ENCODE peak calls at places on chromosomes 4 and X, in seven cellular contexts. J is K562, M is HL-60, P is GM23338, T is HCT116, O is GM12878, C is HepG2. W is an unnamed sample.

GRCh38 chrX:118751950-118752783 is 24.8 kb downstream of the IL13RA1 start:
- DNase-seq in C (no peak), P (no peak), J (no peak), M (peak; percentile 88), T (no peak), O (peak; percentile 36), W (no peak)

GRCh38 chr4:8236920-8237195 is 32.7 kb upstream of the HTRA3 start:
- DNase-seq in C (no peak), P (no peak), T (no peak), M (no peak), O (no peak), J (no peak), W (no peak)

GRCh38 chrX:85379174-85379907 is at the start of gene POF1B:
- DNase-seq in M (no peak), P (peak; percentile 1), T (no peak), J (no peak), O (peak; percentile 23), C (no peak), W (no peak)

GRCh38 chr4:121728798-121729226 is 32.0 kb upstream of the ANXA5 start:
- DNase-seq in J (no peak), T (no peak), O (no peak), M (no peak), C (no peak), P (no peak), W (no peak)

GRCh38 chr4:180618396-180618795 is 1624.8 kb upstream of the TENM3 start:
- DNase-seq in J (no peak), O (no peak), T (no peak), P (no peak), M (no peak), C (no peak), W (no peak)

GRCh38 chr4:3204021-3204431 is 44.9 kb upstream of the MSANTD1 start:
- DNase-seq in M (no peak), T (no peak), O (no peak), C (peak; percentile 33), J (no peak), P (no peak), W (no peak)

GRCh38 chr4:96524311-96524875 is 684.5 kb downstream of the PDHA2 start:
- DNase-seq in T (no peak), C (no peak), M (no peak), O (no peak), J (peak; percentile 9), P (no peak), W (no peak)

GRCh38 chr4:143692241-143692640 is 8.2 kb downstream of the FREM3 start:
- DNase-seq in P (no peak), C (no peak), O (no peak), M (no peak), T (no peak), J (no peak), W (no peak)

GRCh38 chrX:4668802-4669536 is 955.5 kb upstream of the PRKX start:
- DNase-seq in P (no peak), O (no peak), J (no peak), M (no peak), C (no peak), T (no peak), W (no peak)

GRCh38 chrX:21943460-21944135 is 3.1 kb downstream of the SMS start:
- DNase-seq in O (no peak), T (peak; percentile 64), C (no peak), J (no peak), M (no peak), P (no peak), W (peak; percentile 61)

GRCh38 chrX:15894724-15895123 is 40.1 kb upstream of the AP1S2 start:
- DNase-seq in T (no peak), M (no peak), O (no peak), J (no peak), C (no peak), P (no peak), W (no peak)

GRCh38 chrX:110847334-110847733 is 51.7 kb upstream of the CHRDL1 start:
- DNase-seq in M (peak; percentile 21), J (peak; percentile 67), T (peak; percentile 37), P (peak; percentile 68), C (peak; percentile 32), O (peak; percentile 23), W (peak; percentile 28)

GRCh38 chrX:16712825-16713155 is 321 bp upstream of the CTPS2 start:
- DNase-seq in C (no peak), O (no peak), M (no peak), J (no peak), P (peak; percentile 43), T (no peak), W (no peak)

GRCh38 chr4:7547368-7548040 is 112.8 kb upstream of the PSAPL1 start:
- DNase-seq in T (no peak), O (no peak), P (no peak), M (no peak), C (no peak), J (no peak), W (no peak)

GRCh38 chr4:154018659-154019058 is 229.8 kb upstream of the SFRP2 start:
- DNase-seq in C (no peak), T (no peak), O (no peak), J (peak; percentile 2), P (peak; percentile 80), M (no peak), W (no peak)

GRCh38 chr4:87219648-87220093 is 747 bp downstream of the KLHL8 start:
- DNase-seq in C (peak; percentile 11), M (peak; percentile 70), T (no peak), J (peak; percentile 66), O (no peak), P (peak; percentile 60), W (no peak)

GRCh38 chr4:25843340-25844097 is 19.3 kb downstream of the SEL1L3 start:
- DNase-seq in O (no peak), P (no peak), M (no peak), J (peak; percentile 30), C (no peak), T (no peak), W (no peak)

GRCh38 chr4:149933883-149934282 is 118.2 kb upstream of the IQCM start:
- DNase-seq in M (no peak), J (no peak), C (no peak), P (no peak), O (no peak), T (no peak), W (no peak)

GRCh38 chrX:103730147-103730546 is 19.4 kb downstream of the TMEM31 start:
- DNase-seq in C (no peak), P (no peak), O (no peak), T (no peak), J (no peak), M (no peak), W (no peak)

GRCh38 chrX:14697453-14697852 is 168.1 kb downstream of the GLRA2 start:
- DNase-seq in C (peak; percentile 23), P (peak; percentile 64), T (peak; percentile 34), M (peak; percentile 41), J (peak; percentile 25), O (no peak), W (no peak)

GRCh38 chrX:6228720-6229119 is at the start of gene NLGN4X:
- DNase-seq in P (peak; percentile 73), T (no peak), C (no peak), O (no peak), J (no peak), M (no peak), W (no peak)

GRCh38 chr4:30943356-30943755 is 223.2 kb downstream of the PCDH7 start:
- DNase-seq in J (no peak), O (no peak), P (no peak), T (no peak), C (no peak), M (no peak), W (no peak)

GRCh38 chr4:111187108-111187507 is 564.2 kb upstream of the PITX2 start:
- DNase-seq in M (no peak), O (no peak), C (no peak), P (no peak), J (no peak), T (no peak), W (no peak)
- TF ChIP-seq REST in M (no peak), O (no peak), C (no peak), P (no peak), J (no peak), T (no peak), W (no peak)

DNA sequence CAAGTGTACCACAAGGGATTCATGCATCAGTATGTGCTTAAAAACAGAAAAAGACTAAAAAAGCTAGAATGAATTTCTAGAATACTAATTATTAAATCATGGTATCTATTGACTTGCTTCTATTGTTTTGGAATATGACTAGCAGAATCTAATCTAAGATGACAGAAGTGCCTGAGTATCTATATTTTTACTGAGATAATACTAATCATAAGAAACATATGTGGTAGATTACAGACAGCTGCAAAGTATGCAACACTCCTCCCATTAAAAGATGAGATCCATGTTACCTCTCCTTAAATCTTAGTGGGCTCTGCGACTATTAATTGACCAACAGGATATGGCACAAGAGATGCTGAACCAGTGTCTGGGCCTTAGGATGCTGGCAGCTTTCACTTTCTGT is 89.4 kb downstream of the COL25A1 start:
- DNase-seq in M (no peak), O (no peak), J (no peak), P (no peak), T (no peak), C (no peak), W (no peak)
- TF ChIP-seq POLR2AphosphoS5 in M (no peak), O (no peak), J (no peak), P (no peak), T (no peak), C (no peak), W (no peak)

GRCh38 chrX:19739683-19740082 is 147.7 kb downstream of the SH3KBP1 start:
- DNase-seq in P (peak; percentile 67), C (peak; percentile 20), J (peak; percentile 65), M (peak; percentile 64), T (peak; percentile 32), O (no peak), W (peak; percentile 28)
- TF ChIP-seq REST in P (no peak), C (no peak), J (no peak), M (no peak), T (no peak), O (no peak), W (no peak)

GRCh38 chrX:72102760-72103159 is 29.0 kb downstream of the RTL5 start:
- DNase-seq in O (no peak), C (no peak), M (no peak), J (no peak), T (no peak), P (no peak), W (no peak)

GRCh38 chrX:72100051-72100755 is 31.5 kb downstream of the RTL5 start:
- DNase-seq in O (no peak), C (no peak), T (no peak), M (no peak), P (no peak), J (no peak), W (no peak)

GRCh38 chrX:72097081-72097480 is 34.6 kb downstream of the RTL5 start:
- DNase-seq in O (no peak), P (no peak), T (no peak), C (no peak), J (no peak), M (peak; percentile 58), W (no peak)

GRCh38 chrX:72101597-72102037 is 30.1 kb downstream of the RTL5 start:
- DNase-seq in T (no peak), M (peak; percentile 31), J (no peak), P (peak; percentile 45), O (no peak), C (no peak), W (no peak)

DNA sequence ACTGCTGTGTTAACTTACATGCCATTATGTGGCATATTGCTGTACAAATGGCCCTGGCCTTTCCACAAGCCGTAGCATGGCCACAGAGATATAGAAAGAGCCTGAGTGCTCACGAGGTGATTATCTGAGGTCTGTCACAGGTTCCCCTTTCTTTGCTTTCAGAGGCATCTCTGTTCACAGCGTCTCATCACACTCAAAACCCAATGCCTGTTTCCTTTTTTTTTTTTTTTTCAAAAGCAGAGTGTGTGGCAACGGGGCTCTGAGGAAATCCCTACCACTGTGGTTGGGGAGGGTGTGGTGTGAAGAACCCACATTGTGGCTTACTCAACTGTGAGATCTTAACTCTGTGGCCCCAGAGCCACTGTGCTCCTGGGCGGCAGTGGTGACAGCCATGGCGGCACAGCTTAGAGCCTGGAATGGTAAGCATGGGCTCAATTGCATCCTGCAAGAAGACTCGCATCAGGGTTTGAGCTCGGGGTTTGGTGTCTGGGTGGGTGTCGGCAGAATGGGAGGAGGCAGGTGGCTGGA is 30.8 kb downstream of the RTL5 start:
- DNase-seq in T (no peak), J (no peak), M (peak; percentile 91), O (peak; percentile 70), C (no peak), P (no peak), W (no peak)
- TF ChIP-seq POLR2AphosphoS5 in T (no peak), J (no peak), M (peak; percentile 83), O (no peak), C (no peak), P (no peak), W (no peak)

W was measured in Panc1.